ENCODE peak calls at places on chromosomes 3 and 15, in five cellular contexts. One of them, this sample, is unnamed.
A peak's percentile ranks its signal among the peaks of the same experiment; 100 is the strongest.

GRCh38 chr3:43857361-43858051 is 166.8 kb downstream of the ABHD5 start:
- DNase-seq in cardiac muscle cell: no peak
- DNase-seq in fibroblast of lung: no peak
- DNase-seq in AG09309: no peak
- DNase-seq in heart left ventricle: no peak
- DNase-seq in this sample: no peak

GRCh38 chr15:64263567-64263966 is 92.4 kb downstream of the CSNK1G1 start:
- DNase-seq in cardiac muscle cell: no peak
- DNase-seq in fibroblast of lung: no peak
- DNase-seq in AG09309: no peak
- DNase-seq in heart left ventricle: no peak
- DNase-seq in this sample: no peak

GRCh38 chr3:47433796-47434195 is 41.9 kb downstream of the SCAP start:
- DNase-seq in cardiac muscle cell: no peak
- DNase-seq in fibroblast of lung: no peak
- DNase-seq in AG09309: no peak
- DNase-seq in heart left ventricle: no peak
- DNase-seq in this sample: no peak

GRCh38 chr15:92429378-92430066 is 35.8 kb downstream of the ST8SIA2 start:
- DNase-seq in cardiac muscle cell: peak; percentile 47
- DNase-seq in fibroblast of lung: peak; percentile 71
- DNase-seq in AG09309: peak; percentile 71
- DNase-seq in heart left ventricle: no peak
- DNase-seq in this sample: peak; percentile 20

GRCh38 chr3:43559961-43560360 is 61.9 kb downstream of the ANO10 start:
- DNase-seq in cardiac muscle cell: no peak
- DNase-seq in fibroblast of lung: no peak
- DNase-seq in AG09309: no peak
- DNase-seq in heart left ventricle: no peak
- DNase-seq in this sample: no peak

GRCh38 chr3:4984511-4984864 is 5.3 kb downstream of the BHLHE40 start:
- DNase-seq in cardiac muscle cell: no peak
- DNase-seq in fibroblast of lung: no peak
- DNase-seq in AG09309: no peak
- DNase-seq in heart left ventricle: no peak
- DNase-seq in this sample: peak; percentile 50

GRCh38 chr3:149552700-149553099 is 78.2 kb downstream of the TM4SF4 start:
- DNase-seq in cardiac muscle cell: no peak
- DNase-seq in fibroblast of lung: no peak
- DNase-seq in AG09309: no peak
- DNase-seq in heart left ventricle: no peak
- DNase-seq in this sample: no peak

GRCh38 chr3:158846803-158847465 is 45.1 kb downstream of the MFSD1 start:
- DNase-seq in cardiac muscle cell: no peak
- DNase-seq in fibroblast of lung: no peak
- DNase-seq in AG09309: no peak
- DNase-seq in heart left ventricle: no peak
- DNase-seq in this sample: peak; percentile 4

GRCh38 chr3:128493221-128494151 is 485 bp upstream of the GATA2 start:
- DNase-seq in cardiac muscle cell: no peak
- DNase-seq in fibroblast of lung: no peak
- DNase-seq in AG09309: no peak
- DNase-seq in heart left ventricle: no peak
- DNase-seq in this sample: no peak

GRCh38 chr3:182330647-182331046 is 462.7 kb upstream of the ATP11B start:
- DNase-seq in cardiac muscle cell: no peak
- DNase-seq in fibroblast of lung: no peak
- DNase-seq in AG09309: no peak
- DNase-seq in heart left ventricle: no peak
- DNase-seq in this sample: no peak

GRCh38 chr15:93477188-93477587 is 388.2 kb upstream of the RGMA start:
- DNase-seq in cardiac muscle cell: no peak
- DNase-seq in fibroblast of lung: no peak
- DNase-seq in AG09309: no peak
- DNase-seq in heart left ventricle: no peak
- DNase-seq in this sample: no peak

GRCh38 chr15:36468746-36469145 is 110.7 kb upstream of the CDIN1 start:
- DNase-seq in cardiac muscle cell: peak; percentile 88
- DNase-seq in fibroblast of lung: peak; percentile 100
- DNase-seq in AG09309: peak; percentile 78
- DNase-seq in heart left ventricle: no peak
- DNase-seq in this sample: peak; percentile 43

GRCh38 chr3:34793066-34793465 is 846.3 kb upstream of the ARPP21 start:
- DNase-seq in cardiac muscle cell: no peak
- DNase-seq in fibroblast of lung: no peak
- DNase-seq in AG09309: no peak
- DNase-seq in heart left ventricle: no peak
- DNase-seq in this sample: no peak

GRCh38 chr15:78414608-78415250 is 23.3 kb upstream of the IREB2 start:
- DNase-seq in cardiac muscle cell: no peak
- DNase-seq in fibroblast of lung: no peak
- DNase-seq in AG09309: no peak
- DNase-seq in heart left ventricle: no peak
- DNase-seq in this sample: no peak

GRCh38 chr15:86759766-86760165 is 680.1 kb downstream of the AGBL1 start:
- DNase-seq in cardiac muscle cell: no peak
- DNase-seq in fibroblast of lung: no peak
- DNase-seq in AG09309: no peak
- DNase-seq in heart left ventricle: no peak
- DNase-seq in this sample: no peak

GRCh38 chr15:81752149-81752942 is 293.5 kb downstream of the MEX3B start:
- DNase-seq in cardiac muscle cell: peak; percentile 76
- DNase-seq in fibroblast of lung: peak; percentile 63
- DNase-seq in AG09309: no peak
- DNase-seq in heart left ventricle: no peak
- DNase-seq in this sample: peak; percentile 54

GRCh38 chr15:45364271-45364670 is 14.1 kb downstream of the GATM start:
- DNase-seq in cardiac muscle cell: no peak
- DNase-seq in fibroblast of lung: no peak
- DNase-seq in AG09309: no peak
- DNase-seq in heart left ventricle: no peak
- DNase-seq in this sample: no peak

GRCh38 chr3:53350652-53351051 is 3.3 kb upstream of the DCP1A start:
- DNase-seq in cardiac muscle cell: peak; percentile 52
- DNase-seq in fibroblast of lung: peak; percentile 58
- DNase-seq in AG09309: no peak
- DNase-seq in heart left ventricle: no peak
- DNase-seq in this sample: peak; percentile 59
- TF ChIP-seq CTCF in cardiac muscle cell: peak; percentile 9
- TF ChIP-seq CTCF in fibroblast of lung: no peak
- TF ChIP-seq CTCF in AG09309: no peak
- TF ChIP-seq CTCF in heart left ventricle: no peak
- TF ChIP-seq CTCF in this sample: peak; percentile 12

DNA sequence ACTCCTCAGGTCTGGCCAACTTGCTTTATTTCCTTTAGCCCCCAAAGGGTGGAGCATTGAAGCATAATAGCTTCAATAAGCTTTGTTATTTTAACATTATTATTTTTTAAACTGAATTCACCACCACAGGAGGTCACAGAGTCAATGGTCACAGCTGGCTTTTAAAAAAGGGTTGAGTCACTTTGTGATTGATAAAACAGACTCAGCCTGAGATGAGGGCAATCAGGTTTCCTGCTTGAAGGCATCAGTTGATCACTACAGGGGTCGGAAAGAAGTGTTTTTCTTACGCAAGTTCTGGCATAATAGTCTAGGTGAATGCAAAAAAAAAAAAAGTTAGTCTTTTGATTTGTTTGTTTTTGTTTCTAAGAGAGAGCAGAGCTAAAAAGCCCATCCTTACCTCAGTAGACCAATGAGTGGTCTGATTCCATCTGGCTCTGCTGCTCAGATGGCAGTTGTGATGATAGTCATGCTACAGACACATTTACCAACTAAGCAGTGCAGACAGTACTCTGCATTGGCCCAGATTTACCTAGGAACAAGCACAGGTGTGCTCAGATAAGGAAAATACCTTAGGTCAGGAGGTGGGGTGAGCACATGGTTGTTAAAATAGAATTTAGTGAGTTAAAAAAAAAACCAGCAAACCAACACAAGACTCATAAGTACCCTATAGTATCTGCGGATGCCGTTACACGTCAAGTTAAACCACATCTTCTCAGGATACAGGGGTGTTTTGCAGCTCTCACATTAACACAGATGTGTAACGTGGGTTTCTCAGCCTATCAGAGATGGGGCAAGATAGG is 22.6 kb downstream of the ZNF80 start:
- DNase-seq in cardiac muscle cell: no peak
- DNase-seq in fibroblast of lung: no peak
- DNase-seq in AG09309: no peak
- DNase-seq in heart left ventricle: no peak
- DNase-seq in this sample: no peak
- H3K4me3 ChIP-seq in cardiac muscle cell: no peak overlapping the region
- H3K4me3 ChIP-seq in fibroblast of lung: peak overlapping the region; percentile 36
- H3K4me3 ChIP-seq in AG09309: no peak overlapping the region
- H3K4me3 ChIP-seq in heart left ventricle: no peak overlapping the region
- H3K4me3 ChIP-seq in this sample: peak overlapping the region; percentile 52

GRCh38 chr15:24748812-24749439 is 73.4 kb downstream of the NPAP1 start:
- DNase-seq in cardiac muscle cell: no peak
- DNase-seq in fibroblast of lung: no peak
- DNase-seq in AG09309: no peak
- DNase-seq in heart left ventricle: no peak
- DNase-seq in this sample: no peak

GRCh38 chr15:24746094-24746493 is 70.5 kb downstream of the NPAP1 start:
- DNase-seq in cardiac muscle cell: no peak
- DNase-seq in fibroblast of lung: no peak
- DNase-seq in AG09309: no peak
- DNase-seq in heart left ventricle: no peak
- DNase-seq in this sample: no peak

GRCh38 chr15:24747376-24747775 is 71.8 kb downstream of the NPAP1 start:
- DNase-seq in cardiac muscle cell: no peak
- DNase-seq in fibroblast of lung: no peak
- DNase-seq in AG09309: no peak
- DNase-seq in heart left ventricle: no peak
- DNase-seq in this sample: no peak

GRCh38 chr15:24745276-24745675 is 69.7 kb downstream of the NPAP1 start:
- DNase-seq in cardiac muscle cell: no peak
- DNase-seq in fibroblast of lung: no peak
- DNase-seq in AG09309: no peak
- DNase-seq in heart left ventricle: no peak
- DNase-seq in this sample: no peak
- TF ChIP-seq CTCF in cardiac muscle cell: no peak
- TF ChIP-seq CTCF in fibroblast of lung: no peak
- TF ChIP-seq CTCF in AG09309: no peak
- TF ChIP-seq CTCF in heart left ventricle: no peak
- TF ChIP-seq CTCF in this sample: no peak

GRCh38 chr3:135165260-135165659 is 370.2 kb downstream of the EPHB1 start:
- DNase-seq in cardiac muscle cell: no peak
- DNase-seq in fibroblast of lung: no peak
- DNase-seq in AG09309: no peak
- DNase-seq in heart left ventricle: no peak
- DNase-seq in this sample: no peak
- H3K4me3 ChIP-seq in cardiac muscle cell: no peak overlapping the region
- H3K4me3 ChIP-seq in fibroblast of lung: no peak overlapping the region
- H3K4me3 ChIP-seq in AG09309: no peak overlapping the region
- H3K4me3 ChIP-seq in heart left ventricle: no peak overlapping the region
- H3K4me3 ChIP-seq in this sample: no peak overlapping the region

DNA sequence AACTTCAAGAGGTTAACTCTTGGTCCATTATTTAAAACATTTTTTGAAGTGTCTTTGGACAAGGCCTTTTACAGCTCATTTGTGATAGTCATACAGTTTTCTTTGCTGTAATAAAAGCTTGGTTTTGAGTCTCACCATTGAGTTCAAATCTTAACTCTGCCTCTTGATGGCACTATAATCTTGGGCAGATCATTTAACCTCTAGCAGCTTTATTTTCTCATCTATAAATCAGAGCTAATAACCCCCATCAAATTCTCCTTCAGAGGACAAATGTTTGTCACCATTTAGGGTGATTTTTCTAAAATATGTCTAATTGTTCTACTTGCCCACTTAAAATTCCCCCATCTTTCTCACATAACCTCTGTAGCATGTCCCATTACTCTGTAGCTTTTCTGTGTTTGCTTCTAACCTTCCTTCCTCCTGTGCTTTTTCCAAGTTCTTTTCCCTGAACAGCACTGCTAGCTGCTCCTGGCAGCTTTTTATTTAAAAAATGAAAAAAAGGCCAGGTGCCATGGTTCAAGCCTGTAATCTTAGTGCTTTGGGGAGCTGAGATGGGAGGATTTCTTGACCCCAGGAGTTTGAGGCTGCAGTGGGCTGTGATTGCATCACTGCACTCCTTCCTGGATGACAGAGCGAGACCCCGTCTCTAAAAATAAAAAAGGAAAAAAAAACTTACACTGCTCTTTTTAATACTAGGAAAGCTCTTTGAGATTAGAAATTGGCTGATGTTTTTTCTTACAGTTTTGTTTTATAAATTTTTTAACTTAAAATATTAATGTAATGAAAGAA is 28.5 kb downstream of the UBE2E1 start:
- DNase-seq in cardiac muscle cell: no peak
- DNase-seq in fibroblast of lung: peak; percentile 26
- DNase-seq in AG09309: no peak
- DNase-seq in heart left ventricle: no peak
- DNase-seq in this sample: peak; percentile 16
- TF ChIP-seq CTCF in cardiac muscle cell: no peak
- TF ChIP-seq CTCF in fibroblast of lung: no peak
- TF ChIP-seq CTCF in AG09309: peak; percentile 30
- TF ChIP-seq CTCF in heart left ventricle: peak; percentile 9
- TF ChIP-seq CTCF in this sample: peak; percentile 11

GRCh38 chr3:167032267-167032876 is 347.7 kb downstream of the ZBBX start:
- DNase-seq in cardiac muscle cell: peak; percentile 55
- DNase-seq in fibroblast of lung: peak; percentile 79
- DNase-seq in AG09309: no peak
- DNase-seq in heart left ventricle: no peak
- DNase-seq in this sample: peak; percentile 45
- H3K4me3 ChIP-seq in cardiac muscle cell: no peak overlapping the region
- H3K4me3 ChIP-seq in fibroblast of lung: no peak overlapping the region
- H3K4me3 ChIP-seq in AG09309: no peak overlapping the region
- H3K4me3 ChIP-seq in heart left ventricle: no peak overlapping the region
- H3K4me3 ChIP-seq in this sample: no peak overlapping the region

GRCh38 chr3:118501152-118501551 is 533.5 kb downstream of the IGSF11 start:
- DNase-seq in cardiac muscle cell: peak; percentile 2
- DNase-seq in fibroblast of lung: peak; percentile 54
- DNase-seq in AG09309: no peak
- DNase-seq in heart left ventricle: peak; percentile 56
- DNase-seq in this sample: no peak
- TF ChIP-seq CTCF in cardiac muscle cell: no peak
- TF ChIP-seq CTCF in fibroblast of lung: no peak
- TF ChIP-seq CTCF in AG09309: no peak
- TF ChIP-seq CTCF in heart left ventricle: no peak
- TF ChIP-seq CTCF in this sample: no peak

GRCh38 chr3:107328074-107328473 is 49.2 kb upstream of the CCDC54 start:
- DNase-seq in cardiac muscle cell: no peak
- DNase-seq in fibroblast of lung: no peak
- DNase-seq in AG09309: no peak
- DNase-seq in heart left ventricle: no peak
- DNase-seq in this sample: no peak

GRCh38 chr3:107325446-107325845 is 51.8 kb upstream of the CCDC54 start:
- DNase-seq in cardiac muscle cell: no peak
- DNase-seq in fibroblast of lung: no peak
- DNase-seq in AG09309: no peak
- DNase-seq in heart left ventricle: no peak
- DNase-seq in this sample: no peak

GRCh38 chr3:107329088-107329487 is 48.2 kb upstream of the CCDC54 start:
- DNase-seq in cardiac muscle cell: no peak
- DNase-seq in fibroblast of lung: no peak
- DNase-seq in AG09309: no peak
- DNase-seq in heart left ventricle: no peak
- DNase-seq in this sample: no peak

DNA sequence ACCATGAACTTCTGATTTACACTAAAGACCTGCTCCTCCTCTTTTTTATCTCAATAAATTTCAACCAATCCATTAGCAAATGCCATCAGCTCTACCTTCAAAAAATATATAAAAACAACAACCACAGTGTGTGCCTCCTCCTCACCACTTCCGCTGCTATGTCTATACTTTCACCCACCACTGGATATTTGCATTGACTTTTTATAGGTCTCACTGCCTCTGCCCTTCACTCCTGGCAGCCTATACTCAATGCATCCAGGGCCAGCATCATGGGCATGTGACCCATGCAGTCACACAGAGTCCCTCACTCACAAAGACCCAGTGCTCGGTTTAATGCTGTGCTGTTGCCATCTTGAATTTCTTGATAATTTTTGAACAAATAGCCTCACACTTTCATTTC is 53.5 kb upstream of the CCDC54 start:
- DNase-seq in cardiac muscle cell: no peak
- DNase-seq in fibroblast of lung: no peak
- DNase-seq in AG09309: no peak
- DNase-seq in heart left ventricle: no peak
- DNase-seq in this sample: no peak
- H3K4me3 ChIP-seq in cardiac muscle cell: no peak overlapping the region
- H3K4me3 ChIP-seq in fibroblast of lung: no peak overlapping the region
- H3K4me3 ChIP-seq in AG09309: no peak overlapping the region
- H3K4me3 ChIP-seq in heart left ventricle: no peak overlapping the region
- H3K4me3 ChIP-seq in this sample: no peak overlapping the region